ENCODE peak calls at places on chromosome 14, in eight cellular contexts. G is lower leg skin, I is bronchial epithelial cell, W is Peyer's patch, L is heart left ventricle, Z is cardiac muscle cell, V is Panc1, O is mucosa of descending colon. P is an unnamed sample.

GRCh38 chr14:91138511-91139359 is 24.9 kb downstream of the DGLUCY start:
- DNase-seq in Z (peak), I (peak), V (no peak), W (no peak), L (no peak), O (no peak), G (no peak), P (no peak)

GRCh38 chr14:31893156-31893813 is 183.8 kb upstream of the ARHGAP5 start:
- DNase-seq in Z (peak), I (no peak), W (no peak), O (no peak), L (peak), V (no peak), G (no peak), P (no peak)

GRCh38 chr14:23694085-23694975 is 58.2 kb downstream of the DHRS2 start:
- DNase-seq in O (no peak), G (no peak), L (no peak), I (peak), V (no peak), W (no peak), Z (peak), P (peak)

GRCh38 chr14:100871234-100872186 is 32.0 kb downstream of the RTL1 start:
- DNase-seq in O (no peak), V (no peak), Z (no peak), G (no peak), I (peak), L (no peak), W (peak), P (no peak)

GRCh38 chr14:68709007-68709406 is 83.9 kb downstream of the ZFP36L1 start:
- DNase-seq in W (no peak), V (no peak), O (no peak), L (no peak), Z (no peak), G (no peak), I (no peak), P (no peak)

GRCh38 chr14:60245316-60246177 is 3.5 kb upstream of the PPM1A start:
- DNase-seq in L (no peak), O (no peak), W (no peak), Z (no peak), G (no peak), I (no peak), V (no peak), P (no peak)

GRCh38 chr14:28690029-28690683 is 76.4 kb upstream of the FOXG1 start:
- DNase-seq in W (no peak), O (no peak), L (no peak), I (no peak), Z (no peak), G (no peak), V (no peak), P (no peak)

GRCh38 chr14:46137786-46138185 is 513.8 kb downstream of the RPL10L start:
- DNase-seq in V (no peak), Z (no peak), G (no peak), W (no peak), I (no peak), O (no peak), L (no peak), P (no peak)

GRCh38 chr14:93732524-93732923 is 55.8 kb downstream of the PRIMA1 start:
- DNase-seq in V (no peak), L (no peak), I (no peak), O (no peak), W (peak), G (no peak), Z (no peak), P (no peak)
- TF ChIP-seq CTCF in V (no peak), L (no peak), I (no peak), O (no peak), W (no peak), G (no peak), Z (no peak), P (no peak)

DNA sequence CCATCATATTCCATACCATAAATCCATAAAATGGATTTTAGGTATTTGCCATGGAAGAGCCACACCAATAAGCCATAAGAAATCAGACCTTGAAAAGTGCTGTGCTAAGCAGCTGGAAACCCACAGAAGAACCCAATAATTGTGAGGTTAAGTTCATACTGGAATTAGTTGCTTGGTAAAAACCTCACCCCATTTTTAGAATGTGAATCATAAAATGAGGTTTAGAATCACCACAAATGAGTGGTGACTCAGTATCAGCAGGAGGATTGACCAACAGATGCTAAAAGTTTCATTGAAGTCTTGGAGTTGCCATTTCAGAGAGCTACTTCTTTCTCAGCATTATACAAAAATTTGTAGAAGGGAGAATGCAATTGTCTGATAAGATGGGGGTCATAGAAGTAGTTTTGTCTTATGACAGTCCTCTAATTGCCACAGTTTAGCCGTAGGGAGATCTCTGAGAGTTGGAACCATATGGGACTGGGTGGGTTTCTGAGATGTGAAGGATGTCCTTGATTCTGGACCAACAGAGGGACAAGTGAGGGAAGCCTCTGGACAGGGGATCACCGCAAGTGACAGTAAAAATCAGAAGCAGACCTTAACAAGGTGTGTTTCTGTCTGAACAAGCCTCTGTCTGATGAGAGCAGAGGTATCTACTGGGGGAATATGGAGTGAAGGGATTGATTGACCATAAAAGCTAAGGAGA is 1.4 kb upstream of the STON2 start:
- DNase-seq in V (no peak), G (peak), Z (peak), O (no peak), I (peak), L (no peak), W (no peak), P (peak)
- H3K4me3 ChIP-seq in V (no peak), G (no peak), Z (no peak), O (no peak), I (no peak), L (no peak), W (no peak), P (no peak)

GRCh38 chr14:76292561-76292960 is 83.4 kb upstream of the ESRRB start:
- DNase-seq in Z (no peak), W (no peak), L (no peak), G (no peak), O (no peak), I (no peak), V (no peak), P (no peak)

GRCh38 chr14:76293923-76294322 is 82.0 kb upstream of the ESRRB start:
- DNase-seq in W (no peak), O (no peak), Z (no peak), L (no peak), G (no peak), V (no peak), I (no peak), P (no peak)

GRCh38 chr14:76294876-76295275 is 81.1 kb upstream of the ESRRB start:
- DNase-seq in G (no peak), Z (no peak), L (no peak), W (no peak), V (no peak), I (no peak), O (no peak), P (no peak)

GRCh38 chr14:76289276-76289675 is 86.7 kb upstream of the ESRRB start:
- DNase-seq in L (no peak), V (no peak), Z (no peak), O (no peak), G (no peak), W (no peak), I (no peak), P (no peak)

DNA sequence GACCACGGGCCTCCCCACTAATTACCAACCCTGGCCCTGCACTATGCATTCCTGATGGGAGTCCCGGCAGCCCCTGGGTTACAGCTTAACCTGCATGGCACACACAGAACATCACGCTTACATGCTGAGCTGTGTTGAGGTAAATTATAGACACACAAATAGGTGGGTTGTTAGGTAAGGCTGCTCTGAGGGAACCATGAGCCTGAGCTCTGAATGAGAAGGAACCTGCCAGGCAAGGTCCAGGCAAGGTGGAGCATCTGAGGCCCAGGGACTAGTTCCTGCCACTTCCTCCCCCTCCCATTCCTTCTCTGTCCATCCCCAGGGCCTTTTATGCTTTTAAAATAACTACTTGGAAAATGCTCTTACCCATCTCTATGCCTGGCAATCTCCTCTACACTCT is 82.7 kb upstream of the ESRRB start:
- DNase-seq in G (no peak), L (no peak), Z (no peak), I (no peak), W (no peak), O (no peak), V (no peak), P (no peak)
- TF ChIP-seq CTCF in G (no peak), L (no peak), Z (no peak), I (no peak), W (no peak), O (no peak), V (no peak), P (no peak)

DNA sequence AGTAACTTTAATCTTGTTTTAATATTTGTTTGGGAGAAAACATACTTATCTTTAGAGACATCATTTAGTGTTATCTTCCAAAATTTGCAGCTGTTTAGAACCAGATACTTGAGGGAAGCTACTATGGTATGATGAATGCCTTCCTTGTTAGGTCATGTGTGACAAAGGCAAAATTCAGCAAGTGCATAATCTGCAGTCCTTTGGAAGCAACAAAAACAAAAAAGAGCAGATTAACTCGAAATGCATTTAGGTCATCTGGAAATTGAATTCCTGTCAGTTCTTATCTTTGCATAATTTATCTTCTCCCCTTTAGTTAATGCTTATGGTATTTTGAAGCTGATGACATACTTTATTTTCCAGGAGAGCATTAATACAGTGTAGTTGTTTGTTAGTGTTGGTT is 3.5 kb downstream of the FBXO34 start:
- DNase-seq in Z (peak), V (no peak), G (no peak), W (no peak), I (peak), L (no peak), O (no peak), P (no peak)
- H3K4me3 ChIP-seq in Z (no peak), V (no peak), G (no peak), W (no peak), I (no peak), L (no peak), O (no peak), P (no peak)

GRCh38 chr14:47678157-47678556 is 2.8 kb upstream of the MDGA2 start:
- DNase-seq in W (no peak), Z (no peak), V (no peak), O (no peak), G (no peak), I (no peak), L (no peak), P (no peak)
- TF ChIP-seq CTCF in W (no peak), Z (no peak), V (no peak), O (no peak), G (no peak), I (no peak), L (no peak), P (no peak)